ENCODE peak calls at places on chromosomes 12 and 14, in eight cellular contexts. O, H, I, V, R, L, F and X are unnamed samples.

GRCh38 chr12:130070017-130070653 is 92.1 kb upstream of the FZD10 start:
- DNase-seq in O (no peak), H (peak; percentile 27), I (no peak), V (no peak), R (no peak), L (no peak), F (no peak), X (no peak)

GRCh38 chr12:68158427-68158826 is 1.1 kb downstream of the IFNG start:
- DNase-seq in O (no peak), H (no peak), I (peak; percentile 35), V (no peak), R (peak; percentile 38), L (no peak), F (no peak), X (no peak)

GRCh38 chr12:102958073-102958829 is 777 bp downstream of the ASCL1 start:
- DNase-seq in O (no peak), H (no peak), I (peak; percentile 25), V (no peak), R (peak; percentile 94), L (no peak), F (no peak), X (no peak)

GRCh38 chr14:85131523-85131922 is 398.4 kb upstream of the FLRT2 start:
- DNase-seq in O (no peak), H (no peak), I (peak; percentile 54), V (no peak), R (peak; percentile 8), L (peak; percentile 36), F (no peak), X (no peak)

GRCh38 chr14:23351681-23352505 is 794 bp downstream of the SLC22A17 start:
- DNase-seq in O (no peak), H (no peak), I (no peak), V (peak; percentile 17), R (peak; percentile 74), L (no peak), F (no peak), X (no peak)

GRCh38 chr12:132306885-132307191 is 22.6 kb downstream of the GALNT9 start:
- DNase-seq in O (no peak), H (no peak), I (no peak), V (no peak), R (no peak), L (no peak), F (no peak), X (no peak)

GRCh38 chr14:88044129-88044727 is 39.3 kb downstream of the GPR65 start:
- DNase-seq in O (no peak), H (no peak), I (no peak), V (no peak), R (no peak), L (no peak), F (no peak), X (no peak)

GRCh38 chr12:111784953-111785352 is 18.2 kb downstream of the ALDH2 start:
- DNase-seq in O (no peak), H (no peak), I (no peak), V (no peak), R (no peak), L (no peak), F (no peak), X (no peak)

GRCh38 chr12:96427269-96427729 is 27.1 kb upstream of the CDK17 start:
- DNase-seq in O (no peak), H (peak; percentile 26), I (peak; percentile 99), V (peak; percentile 51), R (peak; percentile 72), L (peak; percentile 29), F (no peak), X (peak; percentile 22)

GRCh38 chr12:132492522-132492921 is 2.6 kb downstream of the FBRSL1 start:
- DNase-seq in O (no peak), H (peak; percentile 70), I (no peak), V (no peak), R (no peak), L (no peak), F (no peak), X (no peak)

GRCh38 chr12:127162902-127163301 is 1104.1 kb upstream of the TMEM132C start:
- DNase-seq in O (no peak), H (no peak), I (peak; percentile 76), V (no peak), R (no peak), L (no peak), F (no peak), X (no peak)

GRCh38 chr12:18165422-18165871 is 75.5 kb upstream of the RERGL start:
- DNase-seq in O (no peak), H (no peak), I (peak; percentile 70), V (no peak), R (no peak), L (no peak), F (no peak), X (no peak)

GRCh38 chr14:64465856-64466554 is 706 bp downstream of the AKAP5 start:
- DNase-seq in O (no peak), H (peak; percentile 26), I (no peak), V (no peak), R (peak; percentile 81), L (no peak), F (no peak), X (no peak)
- TF ChIP-seq CTCF in O (no peak), H (no peak), I (no peak), V (no peak), R (peak; percentile 38), L (no peak), F (peak; percentile 16), X (no peak)

DNA sequence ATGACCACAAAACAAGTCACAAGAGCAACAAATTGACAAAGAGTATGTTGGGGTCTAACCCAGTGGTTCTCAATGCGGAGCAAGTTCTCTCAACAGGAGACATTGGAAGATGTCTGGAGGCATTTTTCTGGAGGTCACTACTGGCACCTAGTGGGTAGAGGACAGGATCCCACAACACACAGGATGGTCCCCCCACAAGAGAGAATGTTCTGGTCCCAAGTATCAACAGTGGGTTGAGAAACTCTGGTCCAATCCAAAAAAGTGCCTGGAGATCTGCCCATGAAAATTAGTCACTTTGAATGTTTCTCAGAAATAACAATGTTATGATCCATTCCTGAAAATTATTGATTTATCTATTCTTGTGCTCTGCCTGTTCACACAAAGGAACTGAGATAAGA is 3.3 kb downstream of the SSH1 start:
- DNase-seq in O (no peak), H (no peak), I (peak; percentile 82), V (no peak), R (no peak), L (no peak), F (no peak), X (no peak)
- H3K4me3 ChIP-seq in O (no peak overlapping the region), H (no peak overlapping the region), I (no peak overlapping the region), V (no peak overlapping the region), R (no peak overlapping the region), L (no peak overlapping the region), F (peak overlapping the region; percentile 5), X (peak overlapping the region; percentile 45)

GRCh38 chr12:109466305-109466704 is 10.8 kb downstream of the KCTD10 start:
- DNase-seq in O (no peak), H (no peak), I (no peak), V (no peak), R (no peak), L (no peak), F (no peak), X (no peak)
- H3K4me1 ChIP-seq in O (peaks cover 56% of the 10 kb centered on the region), H (peaks cover 42% of the 10 kb centered on the region), I (peaks cover 39% of the 10 kb centered on the region), V (peaks cover 87% of the 10 kb centered on the region), R (peaks cover 16% of the 10 kb centered on the region), L (peaks cover 17% of the 10 kb centered on the region), F (peaks cover 84% of the 10 kb centered on the region), X (peaks cover 100% of the 10 kb centered on the region)

GRCh38 chr12:51533799-51534198 is 57.2 kb upstream of the SCN8A start:
- DNase-seq in O (no peak), H (no peak), I (no peak), V (no peak), R (no peak), L (no peak), F (no peak), X (no peak)
- TF ChIP-seq CTCF in O (no peak), H (no peak), I (no peak), V (no peak), R (peak; percentile 35), L (no peak), F (no peak), X (no peak)

GRCh38 chr12:125687820-125688219 is 622.6 kb downstream of the AACS start:
- DNase-seq in O (no peak), H (no peak), I (no peak), V (no peak), R (no peak), L (no peak), F (no peak), X (no peak)
- H3K4me3 ChIP-seq in O (no peak overlapping the region), H (no peak overlapping the region), I (no peak overlapping the region), V (no peak overlapping the region), R (no peak overlapping the region), L (no peak overlapping the region), F (no peak overlapping the region), X (no peak overlapping the region)

GRCh38 chr12:53219956-53220856 is 11.8 kb downstream of the RARG start:
- DNase-seq in O (peak; percentile 42), H (peak; percentile 82), I (peak; percentile 70), V (peak; percentile 75), R (peak; percentile 80), L (peak; percentile 66), F (peak; percentile 84), X (peak; percentile 71)
- H3K4me1 ChIP-seq in O (peaks cover 59% of the 10 kb centered on the region), H (peaks cover 34% of the 10 kb centered on the region), I (peaks cover 77% of the 10 kb centered on the region), V (peaks cover 59% of the 10 kb centered on the region), R (peaks cover 68% of the 10 kb centered on the region), L (peaks cover 21% of the 10 kb centered on the region), F (peaks cover 71% of the 10 kb centered on the region), X (peaks cover 91% of the 10 kb centered on the region)

GRCh38 chr12:3275171-3276041 is 198.2 kb downstream of the TSPAN9 start:
- DNase-seq in O (peak; percentile 71), H (peak; percentile 71), I (peak; percentile 32), V (peak; percentile 83), R (peak; percentile 86), L (peak; percentile 44), F (peak; percentile 82), X (peak; percentile 80)
- TF ChIP-seq CTCF in O (peak; percentile 91), H (peak; percentile 93), I (peak; percentile 93), V (peak; percentile 97), R (no peak), L (peak; percentile 99), F (peak; percentile 98), X (peak; percentile 98)

GRCh38 chr14:97246648-97247047 is 449.5 kb downstream of the VRK1 start:
- DNase-seq in O (no peak), H (no peak), I (no peak), V (no peak), R (no peak), L (no peak), F (no peak), X (no peak)

GRCh38 chr14:97253756-97254155 is 456.6 kb downstream of the VRK1 start:
- DNase-seq in O (no peak), H (no peak), I (no peak), V (no peak), R (no peak), L (no peak), F (no peak), X (no peak)

GRCh38 chr14:97250925-97251324 is 453.7 kb downstream of the VRK1 start:
- DNase-seq in O (no peak), H (no peak), I (no peak), V (no peak), R (no peak), L (no peak), F (no peak), X (no peak)

GRCh38 chr14:97251423-97252155 is 454.4 kb downstream of the VRK1 start:
- DNase-seq in O (no peak), H (no peak), I (no peak), V (no peak), R (peak; percentile 39), L (no peak), F (no peak), X (no peak)

GRCh38 chr14:97248973-97249372 is 451.8 kb downstream of the VRK1 start:
- DNase-seq in O (no peak), H (no peak), I (no peak), V (no peak), R (no peak), L (no peak), F (no peak), X (no peak)
- H3K4me3 ChIP-seq in O (no peak overlapping the region), H (no peak overlapping the region), I (no peak overlapping the region), V (no peak overlapping the region), R (no peak overlapping the region), L (no peak overlapping the region), F (no peak overlapping the region), X (no peak overlapping the region)